ENCODE peak calls at places on chromosome 4, in nine cellular contexts. One of them, this sample, is unnamed.

GRCh38 chr4:75561789-75562188 is 5.9 kb downstream of the ODAPH start:
- DNase-seq in T-helper 17 cell: no peak
- DNase-seq in CD8-positive, alpha-beta memory T cell: no peak
- DNase-seq in NCI-H1092 treated with DMSO at 0.1 percent for 48 hours: no peak
- DNase-seq in stimulated activated CD4-positive, alpha-beta T cell treated with anti-CD3 and anti-CD28 coated beads, Interleukin-2, amount 100 ng/mL, for 24 hours: no peak
- DNase-seq in stimulated activated naive CD8-positive, alpha-beta T cell treated with anti-CD3 and anti-CD28 coated beads, Interleukin-15, amount 100 ng/mL, for 72 hours: no peak
- DNase-seq in kidney tubule cell: peak
- DNase-seq in H54: no peak
- DNase-seq in fibroblast of the aortic adventitia: no peak
- DNase-seq in this sample: peak

GRCh38 chr4:13151178-13151577 is 333.0 kb downstream of the RAB28 start:
- DNase-seq in T-helper 17 cell: no peak
- DNase-seq in CD8-positive, alpha-beta memory T cell: no peak
- DNase-seq in NCI-H1092 treated with DMSO at 0.1 percent for 48 hours: no peak
- DNase-seq in stimulated activated CD4-positive, alpha-beta T cell treated with anti-CD3 and anti-CD28 coated beads, Interleukin-2, amount 100 ng/mL, for 24 hours: no peak
- DNase-seq in stimulated activated naive CD8-positive, alpha-beta T cell treated with anti-CD3 and anti-CD28 coated beads, Interleukin-15, amount 100 ng/mL, for 72 hours: no peak
- DNase-seq in kidney tubule cell: no peak
- DNase-seq in H54: no peak
- DNase-seq in fibroblast of the aortic adventitia: no peak
- DNase-seq in this sample: no peak

GRCh38 chr4:82809614-82810013 is 11.0 kb upstream of the SCD5 start:
- DNase-seq in T-helper 17 cell: no peak
- DNase-seq in CD8-positive, alpha-beta memory T cell: no peak
- DNase-seq in NCI-H1092 treated with DMSO at 0.1 percent for 48 hours: no peak
- DNase-seq in stimulated activated CD4-positive, alpha-beta T cell treated with anti-CD3 and anti-CD28 coated beads, Interleukin-2, amount 100 ng/mL, for 24 hours: no peak
- DNase-seq in stimulated activated naive CD8-positive, alpha-beta T cell treated with anti-CD3 and anti-CD28 coated beads, Interleukin-15, amount 100 ng/mL, for 72 hours: no peak
- DNase-seq in kidney tubule cell: no peak
- DNase-seq in H54: no peak
- DNase-seq in fibroblast of the aortic adventitia: no peak
- DNase-seq in this sample: no peak

GRCh38 chr4:174086829-174087799 is 196.4 kb downstream of the FBXO8 start:
- DNase-seq in T-helper 17 cell: no peak
- DNase-seq in CD8-positive, alpha-beta memory T cell: no peak
- DNase-seq in NCI-H1092 treated with DMSO at 0.1 percent for 48 hours: peak
- DNase-seq in stimulated activated CD4-positive, alpha-beta T cell treated with anti-CD3 and anti-CD28 coated beads, Interleukin-2, amount 100 ng/mL, for 24 hours: no peak
- DNase-seq in stimulated activated naive CD8-positive, alpha-beta T cell treated with anti-CD3 and anti-CD28 coated beads, Interleukin-15, amount 100 ng/mL, for 72 hours: no peak
- DNase-seq in kidney tubule cell: no peak
- DNase-seq in H54: no peak
- DNase-seq in fibroblast of the aortic adventitia: no peak
- DNase-seq in this sample: no peak

GRCh38 chr4:46442963-46443362 is 53.0 kb upstream of the GABRA2 start:
- DNase-seq in T-helper 17 cell: no peak
- DNase-seq in CD8-positive, alpha-beta memory T cell: no peak
- DNase-seq in NCI-H1092 treated with DMSO at 0.1 percent for 48 hours: no peak
- DNase-seq in stimulated activated CD4-positive, alpha-beta T cell treated with anti-CD3 and anti-CD28 coated beads, Interleukin-2, amount 100 ng/mL, for 24 hours: no peak
- DNase-seq in stimulated activated naive CD8-positive, alpha-beta T cell treated with anti-CD3 and anti-CD28 coated beads, Interleukin-15, amount 100 ng/mL, for 72 hours: no peak
- DNase-seq in kidney tubule cell: no peak
- DNase-seq in H54: no peak
- DNase-seq in fibroblast of the aortic adventitia: no peak
- DNase-seq in this sample: no peak

GRCh38 chr4:143700420-143701352 is at the start of gene FREM3:
- DNase-seq in T-helper 17 cell: no peak
- DNase-seq in CD8-positive, alpha-beta memory T cell: no peak
- DNase-seq in NCI-H1092 treated with DMSO at 0.1 percent for 48 hours: no peak
- DNase-seq in stimulated activated CD4-positive, alpha-beta T cell treated with anti-CD3 and anti-CD28 coated beads, Interleukin-2, amount 100 ng/mL, for 24 hours: no peak
- DNase-seq in stimulated activated naive CD8-positive, alpha-beta T cell treated with anti-CD3 and anti-CD28 coated beads, Interleukin-15, amount 100 ng/mL, for 72 hours: peak
- DNase-seq in kidney tubule cell: peak
- DNase-seq in H54: no peak
- DNase-seq in fibroblast of the aortic adventitia: no peak
- DNase-seq in this sample: no peak

GRCh38 chr4:16995451-16995850 is 97.0 kb upstream of the LDB2 start:
- DNase-seq in T-helper 17 cell: no peak
- DNase-seq in CD8-positive, alpha-beta memory T cell: no peak
- DNase-seq in NCI-H1092 treated with DMSO at 0.1 percent for 48 hours: no peak
- DNase-seq in stimulated activated CD4-positive, alpha-beta T cell treated with anti-CD3 and anti-CD28 coated beads, Interleukin-2, amount 100 ng/mL, for 24 hours: no peak
- DNase-seq in stimulated activated naive CD8-positive, alpha-beta T cell treated with anti-CD3 and anti-CD28 coated beads, Interleukin-15, amount 100 ng/mL, for 72 hours: no peak
- DNase-seq in kidney tubule cell: no peak
- DNase-seq in H54: no peak
- DNase-seq in fibroblast of the aortic adventitia: peak
- DNase-seq in this sample: no peak

GRCh38 chr4:85928775-85929585 is 430.9 kb downstream of the MAPK10 start:
- DNase-seq in T-helper 17 cell: no peak
- DNase-seq in CD8-positive, alpha-beta memory T cell: no peak
- DNase-seq in NCI-H1092 treated with DMSO at 0.1 percent for 48 hours: no peak
- DNase-seq in stimulated activated CD4-positive, alpha-beta T cell treated with anti-CD3 and anti-CD28 coated beads, Interleukin-2, amount 100 ng/mL, for 24 hours: no peak
- DNase-seq in stimulated activated naive CD8-positive, alpha-beta T cell treated with anti-CD3 and anti-CD28 coated beads, Interleukin-15, amount 100 ng/mL, for 72 hours: no peak
- DNase-seq in kidney tubule cell: peak
- DNase-seq in H54: no peak
- DNase-seq in fibroblast of the aortic adventitia: peak
- DNase-seq in this sample: peak

GRCh38 chr4:14700544-14700943 is 301.7 kb upstream of the CPEB2 start:
- DNase-seq in T-helper 17 cell: no peak
- DNase-seq in CD8-positive, alpha-beta memory T cell: no peak
- DNase-seq in NCI-H1092 treated with DMSO at 0.1 percent for 48 hours: no peak
- DNase-seq in stimulated activated CD4-positive, alpha-beta T cell treated with anti-CD3 and anti-CD28 coated beads, Interleukin-2, amount 100 ng/mL, for 24 hours: no peak
- DNase-seq in stimulated activated naive CD8-positive, alpha-beta T cell treated with anti-CD3 and anti-CD28 coated beads, Interleukin-15, amount 100 ng/mL, for 72 hours: no peak
- DNase-seq in kidney tubule cell: no peak
- DNase-seq in H54: no peak
- DNase-seq in fibroblast of the aortic adventitia: no peak
- DNase-seq in this sample: no peak